ENCODE peak calls at places on chromosomes 3 and 15, in ten cellular contexts. One of them, this sample, is unnamed.

GRCh38 chr15:69703495-69704187 is 251.0 kb downstream of the RPLP1 start:
- DNase-seq in activated CD4-positive, alpha-beta memory T cell treated with anti-CD3 and anti-CD28 coated beads for 36 hours: no peak
- DNase-seq in activated CD4-positive, CD25-positive, alpha-beta regulatory T cell treated with anti-CD3 and anti-CD28 coated beads, Interleukin-2, amount 50 U/mL, for 72 hours: no peak
- DNase-seq in stimulated activated CD8-positive, alpha-beta memory T cell treated with anti-CD3 and anti-CD28 coated beads, Interleukin-2, amount 100 ng/mL, for 48 hours: no peak
- DNase-seq in AG09319: no peak
- DNase-seq in cardiac muscle cell: no peak
- DNase-seq in fibroblast of lung: no peak
- DNase-seq in EL: no peak
- DNase-seq in astrocyte of the spinal cord: peak
- DNase-seq in NCI-H1694: no peak
- DNase-seq in this sample: no peak

GRCh38 chr15:67903708-67904107 is 63.9 kb upstream of the RNU6-1 start:
- DNase-seq in stimulated activated CD8-positive, alpha-beta memory T cell treated with anti-CD3 and anti-CD28 coated beads, Interleukin-2, amount 100 ng/mL, for 48 hours: no peak
- DNase-seq in cardiac muscle cell: no peak
- DNase-seq in activated CD4-positive, alpha-beta memory T cell treated with anti-CD3 and anti-CD28 coated beads for 36 hours: no peak
- DNase-seq in NCI-H1694: no peak
- DNase-seq in activated CD4-positive, CD25-positive, alpha-beta regulatory T cell treated with anti-CD3 and anti-CD28 coated beads, Interleukin-2, amount 50 U/mL, for 72 hours: no peak
- DNase-seq in EL: no peak
- DNase-seq in AG09319: no peak
- DNase-seq in astrocyte of the spinal cord: no peak
- DNase-seq in fibroblast of lung: no peak
- DNase-seq in this sample: no peak

GRCh38 chr3:124322966-124323365 is 331.0 kb upstream of the ROPN1 start:
- DNase-seq in EL: no peak
- DNase-seq in activated CD4-positive, CD25-positive, alpha-beta regulatory T cell treated with anti-CD3 and anti-CD28 coated beads, Interleukin-2, amount 50 U/mL, for 72 hours: no peak
- DNase-seq in activated CD4-positive, alpha-beta memory T cell treated with anti-CD3 and anti-CD28 coated beads for 36 hours: no peak
- DNase-seq in stimulated activated CD8-positive, alpha-beta memory T cell treated with anti-CD3 and anti-CD28 coated beads, Interleukin-2, amount 100 ng/mL, for 48 hours: no peak
- DNase-seq in AG09319: no peak
- DNase-seq in astrocyte of the spinal cord: peak
- DNase-seq in fibroblast of lung: peak
- DNase-seq in cardiac muscle cell: no peak
- DNase-seq in NCI-H1694: no peak
- DNase-seq in this sample: no peak

GRCh38 chr3:110485389-110485788 is 586.2 kb upstream of the NECTIN3 start:
- DNase-seq in activated CD4-positive, CD25-positive, alpha-beta regulatory T cell treated with anti-CD3 and anti-CD28 coated beads, Interleukin-2, amount 50 U/mL, for 72 hours: no peak
- DNase-seq in AG09319: no peak
- DNase-seq in EL: no peak
- DNase-seq in stimulated activated CD8-positive, alpha-beta memory T cell treated with anti-CD3 and anti-CD28 coated beads, Interleukin-2, amount 100 ng/mL, for 48 hours: no peak
- DNase-seq in cardiac muscle cell: no peak
- DNase-seq in fibroblast of lung: no peak
- DNase-seq in astrocyte of the spinal cord: no peak
- DNase-seq in activated CD4-positive, alpha-beta memory T cell treated with anti-CD3 and anti-CD28 coated beads for 36 hours: no peak
- DNase-seq in NCI-H1694: no peak
- DNase-seq in this sample: no peak

GRCh38 chr3:81788044-81788443 is 26.6 kb upstream of the GBE1 start:
- DNase-seq in stimulated activated CD8-positive, alpha-beta memory T cell treated with anti-CD3 and anti-CD28 coated beads, Interleukin-2, amount 100 ng/mL, for 48 hours: no peak
- DNase-seq in fibroblast of lung: no peak
- DNase-seq in NCI-H1694: no peak
- DNase-seq in cardiac muscle cell: no peak
- DNase-seq in EL: no peak
- DNase-seq in activated CD4-positive, alpha-beta memory T cell treated with anti-CD3 and anti-CD28 coated beads for 36 hours: no peak
- DNase-seq in AG09319: no peak
- DNase-seq in activated CD4-positive, CD25-positive, alpha-beta regulatory T cell treated with anti-CD3 and anti-CD28 coated beads, Interleukin-2, amount 50 U/mL, for 72 hours: no peak
- DNase-seq in astrocyte of the spinal cord: no peak
- DNase-seq in this sample: no peak

GRCh38 chr3:120907659-120908029 is 361 bp upstream of the STXBP5L start:
- DNase-seq in activated CD4-positive, alpha-beta memory T cell treated with anti-CD3 and anti-CD28 coated beads for 36 hours: no peak
- DNase-seq in NCI-H1694: no peak
- DNase-seq in EL: no peak
- DNase-seq in activated CD4-positive, CD25-positive, alpha-beta regulatory T cell treated with anti-CD3 and anti-CD28 coated beads, Interleukin-2, amount 50 U/mL, for 72 hours: no peak
- DNase-seq in stimulated activated CD8-positive, alpha-beta memory T cell treated with anti-CD3 and anti-CD28 coated beads, Interleukin-2, amount 100 ng/mL, for 48 hours: no peak
- DNase-seq in astrocyte of the spinal cord: no peak
- DNase-seq in AG09319: no peak
- DNase-seq in cardiac muscle cell: no peak
- DNase-seq in fibroblast of lung: no peak
- DNase-seq in this sample: no peak

GRCh38 chr3:186760141-186760813 is 23.1 kb upstream of the EIF4A2 start:
- DNase-seq in stimulated activated CD8-positive, alpha-beta memory T cell treated with anti-CD3 and anti-CD28 coated beads, Interleukin-2, amount 100 ng/mL, for 48 hours: no peak
- DNase-seq in fibroblast of lung: no peak
- DNase-seq in astrocyte of the spinal cord: no peak
- DNase-seq in activated CD4-positive, alpha-beta memory T cell treated with anti-CD3 and anti-CD28 coated beads for 36 hours: no peak
- DNase-seq in AG09319: no peak
- DNase-seq in activated CD4-positive, CD25-positive, alpha-beta regulatory T cell treated with anti-CD3 and anti-CD28 coated beads, Interleukin-2, amount 50 U/mL, for 72 hours: no peak
- DNase-seq in NCI-H1694: no peak
- DNase-seq in cardiac muscle cell: no peak
- DNase-seq in EL: no peak
- DNase-seq in this sample: no peak

GRCh38 chr3:58383476-58383875 is 50.2 kb downstream of the PDHB start:
- DNase-seq in cardiac muscle cell: no peak
- DNase-seq in NCI-H1694: no peak
- DNase-seq in astrocyte of the spinal cord: peak
- DNase-seq in AG09319: peak
- DNase-seq in stimulated activated CD8-positive, alpha-beta memory T cell treated with anti-CD3 and anti-CD28 coated beads, Interleukin-2, amount 100 ng/mL, for 48 hours: no peak
- DNase-seq in EL: peak
- DNase-seq in fibroblast of lung: peak
- DNase-seq in activated CD4-positive, CD25-positive, alpha-beta regulatory T cell treated with anti-CD3 and anti-CD28 coated beads, Interleukin-2, amount 50 U/mL, for 72 hours: no peak
- DNase-seq in activated CD4-positive, alpha-beta memory T cell treated with anti-CD3 and anti-CD28 coated beads for 36 hours: no peak
- DNase-seq in this sample: no peak

GRCh38 chr3:71444028-71444860 is 139.3 kb downstream of the FOXP1 start:
- DNase-seq in AG09319: no peak
- DNase-seq in cardiac muscle cell: no peak
- DNase-seq in activated CD4-positive, alpha-beta memory T cell treated with anti-CD3 and anti-CD28 coated beads for 36 hours: peak
- DNase-seq in activated CD4-positive, CD25-positive, alpha-beta regulatory T cell treated with anti-CD3 and anti-CD28 coated beads, Interleukin-2, amount 50 U/mL, for 72 hours: no peak
- DNase-seq in NCI-H1694: no peak
- DNase-seq in fibroblast of lung: peak
- DNase-seq in astrocyte of the spinal cord: peak
- DNase-seq in stimulated activated CD8-positive, alpha-beta memory T cell treated with anti-CD3 and anti-CD28 coated beads, Interleukin-2, amount 100 ng/mL, for 48 hours: no peak
- DNase-seq in EL: peak
- DNase-seq in this sample: peak

GRCh38 chr15:72118400-72118978 is at the start of gene SENP8:
- DNase-seq in cardiac muscle cell: no peak
- DNase-seq in NCI-H1694: no peak
- DNase-seq in activated CD4-positive, alpha-beta memory T cell treated with anti-CD3 and anti-CD28 coated beads for 36 hours: no peak
- DNase-seq in EL: no peak
- DNase-seq in astrocyte of the spinal cord: no peak
- DNase-seq in activated CD4-positive, CD25-positive, alpha-beta regulatory T cell treated with anti-CD3 and anti-CD28 coated beads, Interleukin-2, amount 50 U/mL, for 72 hours: no peak
- DNase-seq in stimulated activated CD8-positive, alpha-beta memory T cell treated with anti-CD3 and anti-CD28 coated beads, Interleukin-2, amount 100 ng/mL, for 48 hours: peak
- DNase-seq in fibroblast of lung: no peak
- DNase-seq in AG09319: no peak
- DNase-seq in this sample: no peak

GRCh38 chr15:83113881-83114280 is 6.4 kb downstream of the TM6SF1 start:
- DNase-seq in AG09319: no peak
- DNase-seq in NCI-H1694: no peak
- DNase-seq in activated CD4-positive, alpha-beta memory T cell treated with anti-CD3 and anti-CD28 coated beads for 36 hours: no peak
- DNase-seq in fibroblast of lung: no peak
- DNase-seq in cardiac muscle cell: no peak
- DNase-seq in activated CD4-positive, CD25-positive, alpha-beta regulatory T cell treated with anti-CD3 and anti-CD28 coated beads, Interleukin-2, amount 50 U/mL, for 72 hours: no peak
- DNase-seq in stimulated activated CD8-positive, alpha-beta memory T cell treated with anti-CD3 and anti-CD28 coated beads, Interleukin-2, amount 100 ng/mL, for 48 hours: no peak
- DNase-seq in EL: no peak
- DNase-seq in astrocyte of the spinal cord: no peak
- DNase-seq in this sample: no peak

GRCh38 chr3:12357456-12357855 is 68.6 kb downstream of the PPARG start:
- DNase-seq in stimulated activated CD8-positive, alpha-beta memory T cell treated with anti-CD3 and anti-CD28 coated beads, Interleukin-2, amount 100 ng/mL, for 48 hours: no peak
- DNase-seq in activated CD4-positive, CD25-positive, alpha-beta regulatory T cell treated with anti-CD3 and anti-CD28 coated beads, Interleukin-2, amount 50 U/mL, for 72 hours: no peak
- DNase-seq in NCI-H1694: no peak
- DNase-seq in EL: peak
- DNase-seq in activated CD4-positive, alpha-beta memory T cell treated with anti-CD3 and anti-CD28 coated beads for 36 hours: no peak
- DNase-seq in astrocyte of the spinal cord: no peak
- DNase-seq in cardiac muscle cell: no peak
- DNase-seq in fibroblast of lung: no peak
- DNase-seq in AG09319: no peak
- DNase-seq in this sample: no peak

GRCh38 chr15:51726302-51727073 is 11.0 kb downstream of the LYSMD2 start:
- DNase-seq in NCI-H1694: peak
- DNase-seq in EL: peak
- DNase-seq in activated CD4-positive, CD25-positive, alpha-beta regulatory T cell treated with anti-CD3 and anti-CD28 coated beads, Interleukin-2, amount 50 U/mL, for 72 hours: no peak
- DNase-seq in stimulated activated CD8-positive, alpha-beta memory T cell treated with anti-CD3 and anti-CD28 coated beads, Interleukin-2, amount 100 ng/mL, for 48 hours: no peak
- DNase-seq in fibroblast of lung: peak
- DNase-seq in activated CD4-positive, alpha-beta memory T cell treated with anti-CD3 and anti-CD28 coated beads for 36 hours: peak
- DNase-seq in cardiac muscle cell: peak
- DNase-seq in astrocyte of the spinal cord: peak
- DNase-seq in AG09319: no peak
- DNase-seq in this sample: peak

GRCh38 chr3:185423178-185423577 is 60.2 kb downstream of the MAP3K13 start:
- DNase-seq in activated CD4-positive, alpha-beta memory T cell treated with anti-CD3 and anti-CD28 coated beads for 36 hours: no peak
- DNase-seq in NCI-H1694: no peak
- DNase-seq in EL: peak
- DNase-seq in astrocyte of the spinal cord: no peak
- DNase-seq in stimulated activated CD8-positive, alpha-beta memory T cell treated with anti-CD3 and anti-CD28 coated beads, Interleukin-2, amount 100 ng/mL, for 48 hours: no peak
- DNase-seq in activated CD4-positive, CD25-positive, alpha-beta regulatory T cell treated with anti-CD3 and anti-CD28 coated beads, Interleukin-2, amount 50 U/mL, for 72 hours: no peak
- DNase-seq in fibroblast of lung: peak
- DNase-seq in AG09319: no peak
- DNase-seq in cardiac muscle cell: no peak
- DNase-seq in this sample: no peak

GRCh38 chr15:90949979-90950675 is 4.6 kb upstream of the RCCD1 start:
- DNase-seq in stimulated activated CD8-positive, alpha-beta memory T cell treated with anti-CD3 and anti-CD28 coated beads, Interleukin-2, amount 100 ng/mL, for 48 hours: no peak
- DNase-seq in cardiac muscle cell: no peak
- DNase-seq in AG09319: no peak
- DNase-seq in activated CD4-positive, CD25-positive, alpha-beta regulatory T cell treated with anti-CD3 and anti-CD28 coated beads, Interleukin-2, amount 50 U/mL, for 72 hours: no peak
- DNase-seq in fibroblast of lung: no peak
- DNase-seq in activated CD4-positive, alpha-beta memory T cell treated with anti-CD3 and anti-CD28 coated beads for 36 hours: no peak
- DNase-seq in EL: no peak
- DNase-seq in astrocyte of the spinal cord: no peak
- DNase-seq in NCI-H1694: no peak
- DNase-seq in this sample: no peak

GRCh38 chr15:45242289-45242688 is 9.7 kb upstream of the SLC28A2 start:
- DNase-seq in cardiac muscle cell: no peak
- DNase-seq in activated CD4-positive, CD25-positive, alpha-beta regulatory T cell treated with anti-CD3 and anti-CD28 coated beads, Interleukin-2, amount 50 U/mL, for 72 hours: no peak
- DNase-seq in EL: no peak
- DNase-seq in astrocyte of the spinal cord: peak
- DNase-seq in activated CD4-positive, alpha-beta memory T cell treated with anti-CD3 and anti-CD28 coated beads for 36 hours: no peak
- DNase-seq in fibroblast of lung: peak
- DNase-seq in NCI-H1694: no peak
- DNase-seq in AG09319: no peak
- DNase-seq in stimulated activated CD8-positive, alpha-beta memory T cell treated with anti-CD3 and anti-CD28 coated beads, Interleukin-2, amount 100 ng/mL, for 48 hours: no peak
- DNase-seq in this sample: no peak

GRCh38 chr3:15470261-15470660 is 42.9 kb downstream of the EAF1 start:
- DNase-seq in AG09319: no peak
- DNase-seq in stimulated activated CD8-positive, alpha-beta memory T cell treated with anti-CD3 and anti-CD28 coated beads, Interleukin-2, amount 100 ng/mL, for 48 hours: no peak
- DNase-seq in fibroblast of lung: no peak
- DNase-seq in EL: no peak
- DNase-seq in astrocyte of the spinal cord: no peak
- DNase-seq in NCI-H1694: no peak
- DNase-seq in activated CD4-positive, CD25-positive, alpha-beta regulatory T cell treated with anti-CD3 and anti-CD28 coated beads, Interleukin-2, amount 50 U/mL, for 72 hours: no peak
- DNase-seq in activated CD4-positive, alpha-beta memory T cell treated with anti-CD3 and anti-CD28 coated beads for 36 hours: no peak
- DNase-seq in cardiac muscle cell: no peak
- DNase-seq in this sample: no peak

GRCh38 chr15:67105065-67105951 is 39.9 kb downstream of the SMAD3 start:
- DNase-seq in NCI-H1694: no peak
- DNase-seq in EL: peak
- DNase-seq in activated CD4-positive, CD25-positive, alpha-beta regulatory T cell treated with anti-CD3 and anti-CD28 coated beads, Interleukin-2, amount 50 U/mL, for 72 hours: no peak
- DNase-seq in astrocyte of the spinal cord: peak
- DNase-seq in stimulated activated CD8-positive, alpha-beta memory T cell treated with anti-CD3 and anti-CD28 coated beads, Interleukin-2, amount 100 ng/mL, for 48 hours: no peak
- DNase-seq in cardiac muscle cell: no peak
- DNase-seq in fibroblast of lung: peak
- DNase-seq in AG09319: peak
- DNase-seq in activated CD4-positive, alpha-beta memory T cell treated with anti-CD3 and anti-CD28 coated beads for 36 hours: no peak
- DNase-seq in this sample: peak

GRCh38 chr3:184015381-184016019 is 2.2 kb downstream of the ABCC5 start:
- DNase-seq in activated CD4-positive, CD25-positive, alpha-beta regulatory T cell treated with anti-CD3 and anti-CD28 coated beads, Interleukin-2, amount 50 U/mL, for 72 hours: no peak
- DNase-seq in NCI-H1694: peak
- DNase-seq in cardiac muscle cell: peak
- DNase-seq in fibroblast of lung: peak
- DNase-seq in AG09319: no peak
- DNase-seq in activated CD4-positive, alpha-beta memory T cell treated with anti-CD3 and anti-CD28 coated beads for 36 hours: no peak
- DNase-seq in astrocyte of the spinal cord: no peak
- DNase-seq in stimulated activated CD8-positive, alpha-beta memory T cell treated with anti-CD3 and anti-CD28 coated beads, Interleukin-2, amount 100 ng/mL, for 48 hours: no peak
- DNase-seq in EL: no peak
- DNase-seq in this sample: no peak

GRCh38 chr3:101939391-101939790 is 90.1 kb downstream of the NFKBIZ start:
- DNase-seq in astrocyte of the spinal cord: peak
- DNase-seq in AG09319: no peak
- DNase-seq in activated CD4-positive, CD25-positive, alpha-beta regulatory T cell treated with anti-CD3 and anti-CD28 coated beads, Interleukin-2, amount 50 U/mL, for 72 hours: no peak
- DNase-seq in EL: no peak
- DNase-seq in activated CD4-positive, alpha-beta memory T cell treated with anti-CD3 and anti-CD28 coated beads for 36 hours: no peak
- DNase-seq in stimulated activated CD8-positive, alpha-beta memory T cell treated with anti-CD3 and anti-CD28 coated beads, Interleukin-2, amount 100 ng/mL, for 48 hours: no peak
- DNase-seq in cardiac muscle cell: no peak
- DNase-seq in fibroblast of lung: no peak
- DNase-seq in NCI-H1694: no peak
- DNase-seq in this sample: no peak

GRCh38 chr3:50321146-50321843 is 1.2 kb downstream of the HYAL2 start:
- DNase-seq in NCI-H1694: peak
- DNase-seq in stimulated activated CD8-positive, alpha-beta memory T cell treated with anti-CD3 and anti-CD28 coated beads, Interleukin-2, amount 100 ng/mL, for 48 hours: peak
- DNase-seq in cardiac muscle cell: peak
- DNase-seq in astrocyte of the spinal cord: peak
- DNase-seq in AG09319: peak
- DNase-seq in fibroblast of lung: peak
- DNase-seq in EL: peak
- DNase-seq in activated CD4-positive, alpha-beta memory T cell treated with anti-CD3 and anti-CD28 coated beads for 36 hours: peak
- DNase-seq in activated CD4-positive, CD25-positive, alpha-beta regulatory T cell treated with anti-CD3 and anti-CD28 coated beads, Interleukin-2, amount 50 U/mL, for 72 hours: peak
- DNase-seq in this sample: peak

GRCh38 chr15:59420986-59421618 is 16.9 kb upstream of the FAM81A start:
- DNase-seq in activated CD4-positive, CD25-positive, alpha-beta regulatory T cell treated with anti-CD3 and anti-CD28 coated beads, Interleukin-2, amount 50 U/mL, for 72 hours: no peak
- DNase-seq in astrocyte of the spinal cord: peak
- DNase-seq in AG09319: no peak
- DNase-seq in EL: peak
- DNase-seq in NCI-H1694: no peak
- DNase-seq in stimulated activated CD8-positive, alpha-beta memory T cell treated with anti-CD3 and anti-CD28 coated beads, Interleukin-2, amount 100 ng/mL, for 48 hours: no peak
- DNase-seq in activated CD4-positive, alpha-beta memory T cell treated with anti-CD3 and anti-CD28 coated beads for 36 hours: no peak
- DNase-seq in cardiac muscle cell: peak
- DNase-seq in fibroblast of lung: peak
- DNase-seq in this sample: no peak

GRCh38 chr3:71903141-71903540 is 118.2 kb upstream of the PROK2 start:
- DNase-seq in EL: no peak
- DNase-seq in astrocyte of the spinal cord: no peak
- DNase-seq in activated CD4-positive, alpha-beta memory T cell treated with anti-CD3 and anti-CD28 coated beads for 36 hours: no peak
- DNase-seq in NCI-H1694: no peak
- DNase-seq in fibroblast of lung: peak
- DNase-seq in stimulated activated CD8-positive, alpha-beta memory T cell treated with anti-CD3 and anti-CD28 coated beads, Interleukin-2, amount 100 ng/mL, for 48 hours: no peak
- DNase-seq in activated CD4-positive, CD25-positive, alpha-beta regulatory T cell treated with anti-CD3 and anti-CD28 coated beads, Interleukin-2, amount 50 U/mL, for 72 hours: no peak
- DNase-seq in AG09319: no peak
- DNase-seq in cardiac muscle cell: no peak
- DNase-seq in this sample: no peak

GRCh38 chr15:60358935-60359672 is 38.7 kb downstream of the ANXA2 start:
- DNase-seq in AG09319: no peak
- DNase-seq in activated CD4-positive, CD25-positive, alpha-beta regulatory T cell treated with anti-CD3 and anti-CD28 coated beads, Interleukin-2, amount 50 U/mL, for 72 hours: no peak
- DNase-seq in EL: peak
- DNase-seq in cardiac muscle cell: no peak
- DNase-seq in activated CD4-positive, alpha-beta memory T cell treated with anti-CD3 and anti-CD28 coated beads for 36 hours: no peak
- DNase-seq in astrocyte of the spinal cord: peak
- DNase-seq in NCI-H1694: peak
- DNase-seq in stimulated activated CD8-positive, alpha-beta memory T cell treated with anti-CD3 and anti-CD28 coated beads, Interleukin-2, amount 100 ng/mL, for 48 hours: no peak
- DNase-seq in fibroblast of lung: peak
- DNase-seq in this sample: no peak

GRCh38 chr3:61687206-61687605 is 125.8 kb downstream of the PTPRG start:
- DNase-seq in NCI-H1694: no peak
- DNase-seq in AG09319: no peak
- DNase-seq in stimulated activated CD8-positive, alpha-beta memory T cell treated with anti-CD3 and anti-CD28 coated beads, Interleukin-2, amount 100 ng/mL, for 48 hours: no peak
- DNase-seq in EL: no peak
- DNase-seq in activated CD4-positive, alpha-beta memory T cell treated with anti-CD3 and anti-CD28 coated beads for 36 hours: no peak
- DNase-seq in astrocyte of the spinal cord: no peak
- DNase-seq in activated CD4-positive, CD25-positive, alpha-beta regulatory T cell treated with anti-CD3 and anti-CD28 coated beads, Interleukin-2, amount 50 U/mL, for 72 hours: no peak
- DNase-seq in fibroblast of lung: no peak
- DNase-seq in cardiac muscle cell: no peak
- DNase-seq in this sample: no peak

This sample was measured in Right ventricle myocardium superior.